ENCODE peak calls at places on chromosomes 2 and 18, in seven cellular contexts. D is amygdala; V is HFF-Myc; Y is fibroblast of lung; M is stimulated activated CD4-positive, alpha-beta T cell treated with anti-CD3 and anti-CD28 coated beads, Interleukin-2, amount 100 ng/mL, for 48 hours; A is activated naive CD8-positive, alpha-beta T cell treated with anti-CD3 and anti-CD28 coated beads for 36 hours; I is glomerular endothelial cell. F is an unnamed sample.

GRCh38 chr18:46950064-46950656 is 32.8 kb downstream of the KATNAL2 start:
- DNase-seq in D (no peak), V (no peak), Y (no peak), M (no peak), A (no peak), I (no peak), F (no peak)

GRCh38 chr18:46211816-46212215 is 107.6 kb downstream of the HAUS1 start:
- DNase-seq in D (no peak), V (no peak), Y (peak; percentile 66), M (no peak), A (no peak), I (no peak), F (no peak)

GRCh38 chr2:189287982-189288494 is 108.5 kb upstream of the COL5A2 start:
- DNase-seq in D (no peak), V (peak; percentile 73), Y (peak; percentile 88), M (no peak), A (no peak), I (no peak), F (no peak)

GRCh38 chr2:62293490-62294212 is 97.7 kb downstream of the B3GNT2 start:
- DNase-seq in D (peak; percentile 37), V (no peak), Y (peak; percentile 37), M (no peak), A (no peak), I (no peak), F (no peak)

GRCh38 chr18:63101811-63102210 is 217.8 kb downstream of the BCL2 start:
- DNase-seq in D (no peak), V (no peak), Y (no peak), M (no peak), A (no peak), I (no peak), F (no peak)

GRCh38 chr18:63590368-63590767 is 3.2 kb downstream of the SERPINB13 start:
- DNase-seq in D (no peak), V (no peak), Y (no peak), M (no peak), A (no peak), I (no peak), F (no peak)

GRCh38 chr18:48997985-48998831 is 47.4 kb upstream of the SMAD7 start:
- DNase-seq in D (no peak), V (peak; percentile 85), Y (peak; percentile 98), M (no peak), A (no peak), I (peak; percentile 41), F (no peak)

GRCh38 chr2:174605687-174606086 is 8.1 kb upstream of the WIPF1 start:
- DNase-seq in D (no peak), V (no peak), Y (peak; percentile 59), M (no peak), A (no peak), I (no peak), F (no peak)

GRCh38 chr2:214649440-214650205 is 159.9 kb downstream of the BARD1 start:
- DNase-seq in D (no peak), V (no peak), Y (peak; percentile 81), M (no peak), A (no peak), I (no peak), F (no peak)

F was measured in head of caudate nucleus.